ENCODE peak calls at places on chromosome 4, in six cellular contexts. M is GM20000; Y is psoas muscle; O is AG10803; H is CD4-positive, alpha-beta T cell; I is progenitor cell of endocrine pancreas. C is an unnamed sample.
A peak's percentile ranks its signal among the peaks of the same experiment; 100 is the strongest.

GRCh38 chr4:2080429-2081300 is 21.5 kb downstream of the NAT8L start:
- DNase-seq in M (peak; percentile 4), Y (no peak), O (no peak), H (no peak), I (no peak), C (no peak)

GRCh38 chr4:11590132-11590531 is 161.4 kb upstream of the HS3ST1 start:
- DNase-seq in M (no peak), Y (no peak), O (no peak), H (no peak), I (no peak), C (no peak)

GRCh38 chr4:384311-385010 is 46.8 kb downstream of the ZNF141 start:
- DNase-seq in M (no peak), Y (no peak), O (no peak), H (no peak), I (no peak), C (no peak)

GRCh38 chr4:153232768-153233167 is 28.5 kb downstream of the TRIM2 start:
- DNase-seq in M (no peak), Y (no peak), O (peak; percentile 13), H (no peak), I (no peak), C (peak; percentile 30)

GRCh38 chr4:43339435-43339834 is 446.9 kb downstream of the GRXCR1 start:
- DNase-seq in M (no peak), Y (no peak), O (peak; percentile 46), H (no peak), I (no peak), C (no peak)

GRCh38 chr4:127400736-127401346 is 231.9 kb upstream of the INTU start:
- DNase-seq in M (peak; percentile 38), Y (peak; percentile 60), O (peak; percentile 84), H (no peak), I (peak; percentile 35), C (peak; percentile 72)

GRCh38 chr4:23934223-23934622 is 44.4 kb upstream of the PPARGC1A start:
- DNase-seq in M (no peak), Y (no peak), O (no peak), H (no peak), I (no peak), C (no peak)

GRCh38 chr4:133150643-133151300 is 1.7 kb downstream of the PCDH10 start:
- DNase-seq in M (peak; percentile 10), Y (peak; percentile 52), O (no peak), H (no peak), I (no peak), C (peak; percentile 35)

GRCh38 chr4:183356931-183357675 is 34.9 kb upstream of the CLDN24 start:
- DNase-seq in M (no peak), Y (no peak), O (no peak), H (no peak), I (no peak), C (no peak)

GRCh38 chr4:184983660-184984356 is 34.5 kb upstream of the HELT start:
- DNase-seq in M (peak; percentile 84), Y (peak; percentile 79), O (peak; percentile 34), H (peak; percentile 56), I (no peak), C (peak; percentile 69)

GRCh38 chr4:81452452-81453011 is 19.2 kb downstream of the RASGEF1B start:
- DNase-seq in M (no peak), Y (no peak), O (no peak), H (no peak), I (no peak), C (no peak)

GRCh38 chr4:1323635-1324442 is 23.2 kb upstream of the UVSSA start:
- DNase-seq in M (no peak), Y (peak; percentile 38), O (peak; percentile 86), H (no peak), I (no peak), C (no peak)

GRCh38 chr4:69727412-69727811 is 33.0 kb downstream of the SULT1B1 start:
- DNase-seq in M (no peak), Y (no peak), O (no peak), H (no peak), I (no peak), C (no peak)

GRCh38 chr4:110007217-110007616 is 94.5 kb downstream of the EGF start:
- DNase-seq in M (no peak), Y (no peak), O (no peak), H (no peak), I (no peak), C (no peak)

GRCh38 chr4:82667761-82668505 is 106.1 kb upstream of the TMEM150C start:
- DNase-seq in M (no peak), Y (no peak), O (peak; percentile 9), H (no peak), I (no peak), C (no peak)

GRCh38 chr4:161949941-161950725 is 213.7 kb downstream of the FSTL5 start:
- DNase-seq in M (no peak), Y (no peak), O (peak; percentile 46), H (no peak), I (no peak), C (no peak)

GRCh38 chr4:1010522-1011021 is 854 bp upstream of the FGFRL1 start:
- DNase-seq in M (no peak), Y (peak; percentile 86), O (peak; percentile 93), H (peak; percentile 45), I (no peak), C (no peak)

GRCh38 chr4:52173470-52174055 is 122.5 kb downstream of the SPATA18 start:
- DNase-seq in M (no peak), Y (peak; percentile 80), O (peak; percentile 78), H (no peak), I (no peak), C (no peak)

GRCh38 chr4:56786955-56787354 is 34.5 kb downstream of the SPINK2 start:
- DNase-seq in M (no peak), Y (peak; percentile 57), O (peak; percentile 77), H (no peak), I (no peak), C (peak; percentile 55)

GRCh38 chr4:25449688-25450087 is 72.6 kb downstream of the ANAPC4 start:
- DNase-seq in M (peak; percentile 40), Y (no peak), O (no peak), H (no peak), I (no peak), C (no peak)

GRCh38 chr4:88725986-88726385 is 28.4 kb upstream of the NAP1L5 start:
- DNase-seq in M (no peak), Y (no peak), O (no peak), H (no peak), I (no peak), C (no peak)

GRCh38 chr4:153204247-153205027 is at the start of gene TRIM2:
- DNase-seq in M (no peak), Y (peak; percentile 70), O (peak; percentile 16), H (no peak), I (peak; percentile 27), C (peak; percentile 19)

GRCh38 chr4:7206856-7207567 is 14.7 kb downstream of the SORCS2 start:
- DNase-seq in M (no peak), Y (peak; percentile 92), O (peak; percentile 86), H (no peak), I (no peak), C (no peak)

GRCh38 chr4:89549907-89550306 is 242.3 kb upstream of the GPRIN3 start:
- DNase-seq in M (no peak), Y (no peak), O (peak; percentile 49), H (no peak), I (no peak), C (no peak)

GRCh38 chr4:172489896-172490295 is 676.7 kb downstream of the GALNTL6 start:
- DNase-seq in M (no peak), Y (no peak), O (no peak), H (no peak), I (no peak), C (no peak)

GRCh38 chr4:107631568-107631967 is 88.5 kb downstream of the PAPSS1 start:
- DNase-seq in M (no peak), Y (no peak), O (peak; percentile 46), H (no peak), I (no peak), C (no peak)

GRCh38 chr4:4673070-4673469 is 131.2 kb upstream of the STX18 start:
- DNase-seq in M (no peak), Y (no peak), O (peak; percentile 66), H (no peak), I (no peak), C (peak; percentile 28)

GRCh38 chr4:151260526-151260925 is 16.4 kb upstream of the PRSS48 start:
- DNase-seq in M (no peak), Y (no peak), O (peak; percentile 6), H (no peak), I (no peak), C (no peak)

GRCh38 chr4:39078829-39079228 is 16.8 kb downstream of the KLHL5 start:
- DNase-seq in M (no peak), Y (no peak), O (no peak), H (no peak), I (no peak), C (no peak)

GRCh38 chr4:112245383-112245782 is 13.8 kb downstream of the AP1AR start:
- DNase-seq in M (no peak), Y (no peak), O (peak; percentile 7), H (no peak), I (no peak), C (no peak)
- TF ChIP-seq CTCF in M (no peak), Y (no peak), O (peak; percentile 37), H (no peak), I (peak; percentile 16), C (peak; percentile 33)

GRCh38 chr4:179624768-179625181 is 2182.5 kb upstream of the AGA start:
- DNase-seq in M (no peak), Y (no peak), O (peak; percentile 0), H (no peak), I (no peak), C (no peak)

GRCh38 chr4:179626687-179627086 is 2184.4 kb upstream of the AGA start:
- DNase-seq in M (no peak), Y (no peak), O (no peak), H (no peak), I (no peak), C (peak; percentile 24)

GRCh38 chr4:179625391-179625790 is 2183.2 kb upstream of the AGA start:
- DNase-seq in M (no peak), Y (no peak), O (no peak), H (no peak), I (no peak), C (no peak)
- TF ChIP-seq CTCF in M (no peak), Y (no peak), O (no peak), H (no peak), I (no peak), C (no peak)

GRCh38 chr4:54226399-54227260 is 2.5 kb upstream of the PDGFRA start:
- DNase-seq in M (peak; percentile 16), Y (peak; percentile 81), O (peak; percentile 85), H (no peak), I (no peak), C (peak; percentile 36)
- TF ChIP-seq CTCF in M (no peak), Y (no peak), O (no peak), H (no peak), I (no peak), C (no peak)

DNA sequence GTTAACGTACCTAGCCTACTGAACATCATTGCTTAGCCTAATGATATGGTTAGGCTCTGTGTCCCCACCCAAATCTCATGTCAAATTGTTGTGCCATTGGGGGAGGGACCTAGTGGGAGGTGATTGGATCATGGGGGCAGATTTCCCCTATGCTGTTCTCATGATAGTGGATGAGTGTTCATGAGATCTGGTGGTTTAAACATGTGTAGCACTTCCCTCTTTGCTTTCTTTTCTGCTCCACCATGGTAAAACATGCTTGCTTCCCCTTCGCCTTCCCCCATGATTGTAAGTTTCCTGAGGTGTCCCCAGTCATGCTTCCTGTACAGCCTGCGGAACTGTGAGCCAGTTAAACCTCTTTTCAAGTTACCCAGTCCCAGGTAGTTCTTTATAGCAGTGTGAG is 102.6 kb downstream of the RAPGEF2 start:
- DNase-seq in M (no peak), Y (no peak), O (no peak), H (no peak), I (no peak), C (no peak)
- TF ChIP-seq CTCF in M (no peak), Y (no peak), O (no peak), H (no peak), I (no peak), C (no peak)